ENCODE peak calls at places on chromosomes 4 and X, in four cellular contexts. Z is suprapubic skin, K is uterus, T is cardiac muscle cell. C is an unnamed sample. For H3K4me1, the result is how much of the 10 kb centered on the place peaks cover.

GRCh38 chrX:53458082-53458481 is 23.9 kb upstream of the HSD17B10 start:
- DNase-seq in T (peak), Z (no peak), K (no peak), C (no peak)

GRCh38 chrX:115894087-115894486 is 276.5 kb upstream of the AGTR2 start:
- DNase-seq in T (peak), K (no peak), Z (no peak), C (peak)

GRCh38 chr4:66160606-66161005 is 490.3 kb upstream of the EPHA5 start:
- DNase-seq in T (peak), K (no peak), Z (no peak), C (no peak)

GRCh38 chrX:107442914-107443527 is 6.4 kb upstream of the FRMPD3 start:
- DNase-seq in Z (no peak), T (no peak), K (no peak), C (no peak)

GRCh38 chrX:33307954-33308353 is 96.6 kb upstream of the DMD start:
- DNase-seq in T (peak), K (no peak), Z (no peak), C (no peak)

GRCh38 chr4:1377606-1378261 is 28.5 kb downstream of the NKX1-1 start:
- DNase-seq in Z (peak), K (no peak), T (no peak), C (peak)

GRCh38 chrX:40933132-40934078 is 151.8 kb upstream of the USP9X start:
- DNase-seq in T (peak), K (no peak), Z (no peak), C (no peak)

GRCh38 chrX:111288841-111289240 is 18.6 kb upstream of the CAPN6 start:
- DNase-seq in T (no peak), Z (no peak), K (no peak), C (no peak)

GRCh38 chr4:147790412-147790811 is 58.5 kb downstream of the ARHGAP10 start:
- DNase-seq in K (no peak), T (no peak), Z (no peak), C (no peak)

GRCh38 chr4:39648827-39649558 is 10.3 kb upstream of the SMIM14 start:
- DNase-seq in T (no peak), Z (no peak), K (no peak), C (no peak)

GRCh38 chrX:10119399-10119990 is 37.3 kb upstream of the CLCN4 start:
- DNase-seq in T (peak), Z (peak), K (peak), C (no peak)

GRCh38 chr4:27215421-27215820 is 354.8 kb downstream of the STIM2 start:
- DNase-seq in T (no peak), Z (no peak), K (no peak), C (no peak)

GRCh38 chr4:94304365-94304971 is 38.2 kb downstream of the HPGDS start:
- DNase-seq in T (peak), K (no peak), Z (no peak), C (no peak)

GRCh38 chrX:107507744-107508117 is 58.3 kb downstream of the FRMPD3 start:
- DNase-seq in K (no peak), T (no peak), Z (no peak), C (no peak)

GRCh38 chr4:78585633-78586032 is 34.1 kb downstream of the ANXA3 start:
- DNase-seq in T (no peak), K (no peak), Z (no peak), C (no peak)

DNA sequence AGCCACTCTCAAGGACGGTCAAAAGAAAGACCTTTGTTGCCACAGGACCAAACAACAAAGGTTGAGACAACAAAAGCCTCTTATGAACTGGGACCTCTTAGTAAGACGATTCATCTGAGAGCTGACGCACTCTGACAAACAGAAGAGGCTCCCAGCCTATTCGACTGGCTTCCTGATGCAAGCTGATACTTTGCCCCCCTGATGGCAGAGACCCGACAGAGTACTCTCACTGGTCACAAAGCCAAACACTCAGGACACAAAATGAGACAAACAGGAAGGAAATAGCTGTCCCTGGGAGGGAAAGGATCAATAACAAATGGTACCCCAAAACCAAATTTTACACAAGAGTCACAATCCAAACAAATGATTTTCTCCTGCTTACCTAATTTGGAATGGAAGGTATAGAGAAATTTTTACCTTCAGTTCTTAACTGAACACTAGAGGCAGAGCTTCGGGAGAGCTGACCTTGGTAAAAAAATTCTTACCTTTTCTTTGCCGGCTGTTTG is 75.2 kb upstream of the PLAC8 start:
- DNase-seq in Z (no peak), K (no peak), T (no peak), C (no peak)
- TF ChIP-seq CTCF in Z (no peak), K (no peak), T (no peak), C (no peak)

DNA sequence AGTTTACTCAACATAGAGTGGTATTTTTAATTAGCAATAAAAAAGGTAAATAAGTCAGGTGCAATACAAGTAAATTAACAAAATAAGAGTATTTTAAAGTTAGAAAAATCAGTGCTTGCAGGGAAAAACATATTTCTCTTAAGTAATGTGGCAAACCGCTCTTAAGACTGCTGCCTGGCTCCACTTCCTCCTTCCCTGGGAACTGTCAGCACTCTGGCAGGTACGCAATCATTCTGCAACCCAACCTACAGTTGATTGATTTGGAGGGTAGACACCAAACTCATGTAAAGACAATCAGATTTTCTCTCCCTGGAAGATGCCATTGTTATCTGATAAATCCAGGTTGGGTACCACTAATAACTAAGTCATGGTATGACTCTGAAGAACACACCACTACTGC is 63.9 kb downstream of the PPP3CA start:
- DNase-seq in T (no peak), Z (no peak), K (no peak), C (no peak)
- H3K4me1 ChIP-seq in T (under half), Z (half or more), K (under half), C (under half)

GRCh38 chrX:154072192-154072591 is 25.3 kb downstream of the MECP2 start:
- DNase-seq in Z (no peak), K (no peak), T (no peak), C (no peak)

GRCh38 chrX:154068560-154068959 is 29.0 kb downstream of the MECP2 start:
- DNase-seq in K (no peak), T (no peak), Z (no peak), C (no peak)

GRCh38 chrX:154074199-154074598 is 23.3 kb downstream of the MECP2 start:
- DNase-seq in K (no peak), T (peak), Z (no peak), C (no peak)
- H3K27ac ChIP-seq in K (no peak), T (peak), Z (no peak), C (no peak)

DNA sequence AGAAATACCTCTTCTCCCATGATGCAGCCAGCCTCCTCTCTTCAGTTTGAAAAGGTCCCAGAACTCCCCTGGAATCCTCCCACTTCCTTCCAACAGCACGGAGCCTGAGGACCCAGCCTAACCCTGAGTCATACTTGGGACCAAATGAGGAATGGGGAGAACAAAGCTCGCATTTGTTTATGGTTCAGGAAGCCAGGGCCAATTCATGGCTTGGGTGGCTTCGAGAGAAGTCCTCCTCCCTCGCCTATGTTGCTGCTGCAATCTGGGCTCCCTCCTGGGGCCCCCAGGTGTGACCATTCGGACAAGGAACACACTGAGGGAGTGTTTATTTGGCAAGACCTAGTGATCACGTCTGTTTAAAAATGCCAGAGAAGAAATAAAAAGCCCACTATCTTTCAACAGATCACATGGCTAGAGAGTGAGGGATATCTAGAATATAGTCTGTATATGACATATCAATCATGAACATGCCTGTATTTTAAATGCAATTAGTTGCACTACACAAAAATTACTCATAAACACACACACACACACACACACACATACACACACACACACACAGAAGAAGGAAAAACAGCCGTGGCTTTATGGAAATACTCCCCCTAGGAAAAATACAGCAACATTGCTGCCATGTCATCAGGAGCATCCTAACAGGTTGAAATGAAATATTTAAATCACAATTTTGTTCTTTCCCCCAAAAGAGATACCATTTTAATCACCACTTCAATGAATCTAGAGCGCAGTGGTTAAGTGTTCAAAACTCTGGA is 155.7 kb upstream of the MAP3K15 start:
- DNase-seq in K (peak), T (peak), Z (no peak), C (no peak)
- TF ChIP-seq CTCF in K (no peak), T (no peak), Z (no peak), C (no peak)

DNA sequence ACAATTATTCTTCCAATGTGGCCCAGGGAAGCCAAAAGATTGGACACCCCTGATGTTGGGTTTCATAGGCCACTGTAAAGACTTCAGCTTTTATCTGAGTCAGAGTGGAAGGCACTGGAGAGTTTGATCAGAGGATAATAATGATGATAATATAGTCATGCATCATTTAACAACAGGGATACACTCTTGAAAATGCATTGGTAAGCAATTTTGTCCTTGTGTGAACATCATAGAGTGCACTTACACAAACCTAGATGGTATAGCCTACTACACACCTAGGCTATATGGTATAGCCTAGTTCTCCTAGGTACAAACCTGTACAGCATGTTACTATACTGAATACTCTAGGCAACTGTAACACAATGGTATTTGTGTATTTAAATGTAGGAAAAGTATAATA is 70.5 kb downstream of the COQ2 start:
- DNase-seq in K (no peak), T (no peak), Z (no peak), C (no peak)
- H3K4me1 ChIP-seq in K (under half), T (under half), Z (under half), C (under half)

GRCh38 chr4:73585345-73585744 is 34.9 kb downstream of the RASSF6 start:
- DNase-seq in Z (no peak), K (no peak), T (no peak), C (no peak)
- H3K27ac ChIP-seq in Z (no peak), K (no peak), T (no peak), C (no peak)

GRCh38 chrX:7233632-7234406 is 85.9 kb upstream of the PUDP start:
- DNase-seq in T (no peak), K (no peak), Z (no peak), C (no peak)
- TF ChIP-seq CTCF in T (no peak), K (no peak), Z (no peak), C (no peak)

DNA sequence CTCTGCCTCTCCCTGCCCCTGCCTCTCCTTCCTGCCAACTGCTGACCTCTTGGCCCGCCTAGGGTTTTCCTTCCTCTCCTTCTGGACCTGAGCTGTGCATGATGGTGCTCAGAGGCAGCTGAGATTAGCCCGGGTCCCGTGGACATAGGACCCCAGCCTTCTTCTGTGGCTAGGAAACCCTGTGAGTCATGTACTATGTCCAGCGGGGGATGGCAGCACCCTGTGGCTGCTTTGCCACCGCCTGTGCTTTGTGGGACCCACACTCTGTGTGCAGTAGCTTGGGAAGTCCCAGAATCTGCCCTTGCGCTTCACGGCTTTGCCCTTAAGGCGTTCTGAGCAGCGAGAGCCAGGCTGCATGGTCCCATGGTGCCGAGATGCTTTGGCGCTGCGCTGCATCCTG is 105.5 kb upstream of the PSAPL1 start:
- DNase-seq in T (no peak), Z (no peak), K (no peak), C (no peak)
- H3K4me1 ChIP-seq in T (under half), Z (under half), K (under half), C (under half)